ENCODE peak calls at places on chromosome 5, in seven cellular contexts. One of them, this sample, is unnamed.

GRCh38 chr5:125525356-125525755 is 778.9 kb upstream of the ZNF608 start:
- DNase-seq in CD8-positive, alpha-beta memory T cell: no peak
- DNase-seq in GM23338: no peak
- DNase-seq in dorsolateral prefrontal cortex: no peak
- DNase-seq in RWPE1: no peak
- DNase-seq in IMR-90: no peak
- DNase-seq in CD8-positive, alpha-beta T cell: no peak
- DNase-seq in this sample: no peak

GRCh38 chr5:93235751-93236150 is 345.3 kb downstream of the NR2F1-AS1 start:
- DNase-seq in CD8-positive, alpha-beta T cell: no peak
- DNase-seq in dorsolateral prefrontal cortex: no peak
- DNase-seq in RWPE1: no peak
- DNase-seq in CD8-positive, alpha-beta memory T cell: no peak
- DNase-seq in IMR-90: no peak
- DNase-seq in GM23338: no peak
- DNase-seq in this sample: no peak

GRCh38 chr5:38299585-38299984 is 41.2 kb downstream of the EGFLAM start:
- DNase-seq in IMR-90: no peak
- DNase-seq in CD8-positive, alpha-beta memory T cell: no peak
- DNase-seq in GM23338: no peak
- DNase-seq in dorsolateral prefrontal cortex: no peak
- DNase-seq in RWPE1: no peak
- DNase-seq in CD8-positive, alpha-beta T cell: no peak
- DNase-seq in this sample: no peak

GRCh38 chr5:107516452-107517184 is 154.1 kb downstream of the EFNA5 start:
- DNase-seq in GM23338: no peak
- DNase-seq in dorsolateral prefrontal cortex: no peak
- DNase-seq in IMR-90: peak; percentile 17
- DNase-seq in CD8-positive, alpha-beta memory T cell: no peak
- DNase-seq in CD8-positive, alpha-beta T cell: no peak
- DNase-seq in RWPE1: no peak
- DNase-seq in this sample: no peak

GRCh38 chr5:123670981-123671557 is 159.1 kb downstream of the CSNK1G3 start:
- DNase-seq in RWPE1: peak; percentile 32
- DNase-seq in CD8-positive, alpha-beta memory T cell: peak; percentile 6
- DNase-seq in GM23338: peak; percentile 73
- DNase-seq in CD8-positive, alpha-beta T cell: peak; percentile 35
- DNase-seq in IMR-90: peak; percentile 30
- DNase-seq in dorsolateral prefrontal cortex: peak; percentile 67
- DNase-seq in this sample: peak; percentile 5

GRCh38 chr5:158992104-158992740 is 107.5 kb downstream of the EBF1 start:
- DNase-seq in IMR-90: no peak
- DNase-seq in GM23338: no peak
- DNase-seq in CD8-positive, alpha-beta T cell: no peak
- DNase-seq in RWPE1: no peak
- DNase-seq in dorsolateral prefrontal cortex: no peak
- DNase-seq in CD8-positive, alpha-beta memory T cell: no peak
- DNase-seq in this sample: no peak

GRCh38 chr5:83470920-83471404 is 582 bp upstream of the VCAN start:
- DNase-seq in dorsolateral prefrontal cortex: no peak
- DNase-seq in CD8-positive, alpha-beta T cell: no peak
- DNase-seq in RWPE1: no peak
- DNase-seq in GM23338: peak; percentile 56
- DNase-seq in IMR-90: no peak
- DNase-seq in CD8-positive, alpha-beta memory T cell: no peak
- DNase-seq in this sample: no peak

GRCh38 chr5:176446884-176447537 is 1.2 kb upstream of the FAF2 start:
- DNase-seq in IMR-90: no peak
- DNase-seq in CD8-positive, alpha-beta memory T cell: no peak
- DNase-seq in CD8-positive, alpha-beta T cell: peak; percentile 15
- DNase-seq in dorsolateral prefrontal cortex: no peak
- DNase-seq in GM23338: peak; percentile 36
- DNase-seq in RWPE1: no peak
- DNase-seq in this sample: no peak

GRCh38 chr5:138138949-138139775 is at the start of gene NME5:
- DNase-seq in CD8-positive, alpha-beta memory T cell: no peak
- DNase-seq in dorsolateral prefrontal cortex: peak; percentile 78
- DNase-seq in RWPE1: no peak
- DNase-seq in GM23338: peak; percentile 90
- DNase-seq in CD8-positive, alpha-beta T cell: no peak
- DNase-seq in IMR-90: peak; percentile 40
- DNase-seq in this sample: peak; percentile 28

GRCh38 chr5:154197801-154198461 is 7.4 kb downstream of the GALNT10 start:
- DNase-seq in CD8-positive, alpha-beta T cell: peak; percentile 71
- DNase-seq in GM23338: no peak
- DNase-seq in IMR-90: peak; percentile 35
- DNase-seq in CD8-positive, alpha-beta memory T cell: peak; percentile 26
- DNase-seq in RWPE1: peak; percentile 50
- DNase-seq in dorsolateral prefrontal cortex: no peak
- DNase-seq in this sample: no peak

GRCh38 chr5:95631991-95632675 is 12.2 kb downstream of the GPR150 start:
- DNase-seq in CD8-positive, alpha-beta memory T cell: peak; percentile 43
- DNase-seq in RWPE1: no peak
- DNase-seq in GM23338: no peak
- DNase-seq in IMR-90: peak; percentile 70
- DNase-seq in dorsolateral prefrontal cortex: no peak
- DNase-seq in CD8-positive, alpha-beta T cell: peak; percentile 64
- DNase-seq in this sample: no peak

GRCh38 chr5:178237431-178238312 is 5.1 kb upstream of the PHYKPL start:
- DNase-seq in GM23338: no peak
- DNase-seq in CD8-positive, alpha-beta memory T cell: no peak
- DNase-seq in dorsolateral prefrontal cortex: no peak
- DNase-seq in IMR-90: peak; percentile 15
- DNase-seq in RWPE1: peak; percentile 46
- DNase-seq in CD8-positive, alpha-beta T cell: no peak
- DNase-seq in this sample: no peak

GRCh38 chr5:178238313-178238635 is 5.7 kb upstream of the PHYKPL start:
- DNase-seq in dorsolateral prefrontal cortex: no peak
- DNase-seq in RWPE1: no peak
- DNase-seq in CD8-positive, alpha-beta T cell: no peak
- DNase-seq in CD8-positive, alpha-beta memory T cell: no peak
- DNase-seq in GM23338: no peak
- DNase-seq in IMR-90: no peak
- DNase-seq in this sample: no peak

GRCh38 chr5:178240772-178241171 is 8.2 kb upstream of the PHYKPL start:
- DNase-seq in GM23338: no peak
- DNase-seq in dorsolateral prefrontal cortex: no peak
- DNase-seq in IMR-90: no peak
- DNase-seq in CD8-positive, alpha-beta T cell: no peak
- DNase-seq in RWPE1: no peak
- DNase-seq in CD8-positive, alpha-beta memory T cell: no peak
- DNase-seq in this sample: no peak

GRCh38 chr5:178240341-178240741 is 7.7 kb upstream of the PHYKPL start:
- DNase-seq in CD8-positive, alpha-beta T cell: no peak
- DNase-seq in IMR-90: no peak
- DNase-seq in GM23338: no peak
- DNase-seq in CD8-positive, alpha-beta memory T cell: no peak
- DNase-seq in dorsolateral prefrontal cortex: no peak
- DNase-seq in RWPE1: no peak
- DNase-seq in this sample: no peak

GRCh38 chr5:178238711-178239592 is 6.3 kb upstream of the PHYKPL start:
- DNase-seq in RWPE1: no peak
- DNase-seq in CD8-positive, alpha-beta T cell: peak; percentile 28
- DNase-seq in IMR-90: no peak
- DNase-seq in GM23338: peak; percentile 35
- DNase-seq in CD8-positive, alpha-beta memory T cell: peak; percentile 22
- DNase-seq in dorsolateral prefrontal cortex: no peak
- DNase-seq in this sample: no peak
- H3K27ac ChIP-seq in RWPE1: no peak overlapping the region
- H3K27ac ChIP-seq in CD8-positive, alpha-beta T cell: peak overlapping the region; percentile 64
- H3K27ac ChIP-seq in IMR-90: no peak overlapping the region
- H3K27ac ChIP-seq in GM23338: no peak overlapping the region
- H3K27ac ChIP-seq in CD8-positive, alpha-beta memory T cell: peak overlapping the region; percentile 68
- H3K27ac ChIP-seq in dorsolateral prefrontal cortex: peak overlapping the region; percentile 18
- H3K27ac ChIP-seq in this sample: peak overlapping the region; percentile 43

DNA sequence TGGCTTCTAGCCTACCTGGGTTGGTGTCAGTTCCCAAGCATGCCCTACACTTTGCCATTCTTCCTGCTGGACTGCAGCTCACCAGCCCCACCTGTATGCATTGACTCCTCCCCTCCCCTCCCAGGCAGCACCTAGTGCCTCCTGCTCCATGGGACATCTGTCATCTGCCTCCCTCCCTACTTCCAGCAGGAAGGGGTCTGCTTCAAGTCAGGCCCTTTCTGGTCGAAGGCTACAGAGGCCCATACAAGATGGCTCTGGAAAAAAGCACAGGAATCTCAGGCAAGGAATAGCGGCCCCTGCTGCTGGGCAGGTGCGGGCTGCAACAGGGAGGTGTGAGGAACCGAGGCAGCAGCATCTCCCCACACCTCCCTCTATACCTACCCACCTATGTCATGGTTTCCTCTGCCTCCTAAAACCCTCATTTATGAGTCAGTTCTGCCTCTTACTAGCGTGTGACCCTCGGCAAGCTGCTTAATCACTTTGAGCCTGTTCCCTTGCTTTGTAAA is 19.7 kb downstream of the WWC1 start:
- DNase-seq in IMR-90: no peak
- DNase-seq in CD8-positive, alpha-beta T cell: no peak
- DNase-seq in dorsolateral prefrontal cortex: no peak
- DNase-seq in GM23338: peak; percentile 55
- DNase-seq in RWPE1: no peak
- DNase-seq in CD8-positive, alpha-beta memory T cell: no peak
- DNase-seq in this sample: no peak
- H3K27ac ChIP-seq in IMR-90: no peak overlapping the region
- H3K27ac ChIP-seq in CD8-positive, alpha-beta T cell: no peak overlapping the region
- H3K27ac ChIP-seq in dorsolateral prefrontal cortex: no peak overlapping the region
- H3K27ac ChIP-seq in GM23338: no peak overlapping the region
- H3K27ac ChIP-seq in RWPE1: no peak overlapping the region
- H3K27ac ChIP-seq in CD8-positive, alpha-beta memory T cell: no peak overlapping the region
- H3K27ac ChIP-seq in this sample: no peak overlapping the region

GRCh38 chr5:33341316-33341715 is 99.4 kb upstream of the TARS1 start:
- DNase-seq in CD8-positive, alpha-beta T cell: no peak
- DNase-seq in dorsolateral prefrontal cortex: no peak
- DNase-seq in IMR-90: no peak
- DNase-seq in GM23338: no peak
- DNase-seq in RWPE1: no peak
- DNase-seq in CD8-positive, alpha-beta memory T cell: no peak
- DNase-seq in this sample: no peak
- H3K27ac ChIP-seq in CD8-positive, alpha-beta T cell: no peak overlapping the region
- H3K27ac ChIP-seq in dorsolateral prefrontal cortex: no peak overlapping the region
- H3K27ac ChIP-seq in IMR-90: no peak overlapping the region
- H3K27ac ChIP-seq in GM23338: no peak overlapping the region
- H3K27ac ChIP-seq in RWPE1: no peak overlapping the region
- H3K27ac ChIP-seq in CD8-positive, alpha-beta memory T cell: no peak overlapping the region
- H3K27ac ChIP-seq in this sample: no peak overlapping the region

GRCh38 chr5:31763399-31763798 is 124.5 kb downstream of the PDZD2 start:
- DNase-seq in GM23338: no peak
- DNase-seq in IMR-90: no peak
- DNase-seq in CD8-positive, alpha-beta T cell: no peak
- DNase-seq in CD8-positive, alpha-beta memory T cell: no peak
- DNase-seq in dorsolateral prefrontal cortex: no peak
- DNase-seq in RWPE1: no peak
- DNase-seq in this sample: no peak

GRCh38 chr5:31758803-31759425 is 120.0 kb downstream of the PDZD2 start:
- DNase-seq in dorsolateral prefrontal cortex: peak; percentile 44
- DNase-seq in RWPE1: no peak
- DNase-seq in CD8-positive, alpha-beta T cell: no peak
- DNase-seq in IMR-90: no peak
- DNase-seq in GM23338: no peak
- DNase-seq in CD8-positive, alpha-beta memory T cell: no peak
- DNase-seq in this sample: no peak

GRCh38 chr5:31757813-31758212 is 118.9 kb downstream of the PDZD2 start:
- DNase-seq in CD8-positive, alpha-beta memory T cell: no peak
- DNase-seq in IMR-90: no peak
- DNase-seq in GM23338: no peak
- DNase-seq in CD8-positive, alpha-beta T cell: no peak
- DNase-seq in RWPE1: no peak
- DNase-seq in dorsolateral prefrontal cortex: no peak
- DNase-seq in this sample: no peak

GRCh38 chr5:31759925-31760324 is 121.0 kb downstream of the PDZD2 start:
- DNase-seq in CD8-positive, alpha-beta memory T cell: no peak
- DNase-seq in GM23338: no peak
- DNase-seq in dorsolateral prefrontal cortex: no peak
- DNase-seq in IMR-90: no peak
- DNase-seq in RWPE1: no peak
- DNase-seq in CD8-positive, alpha-beta T cell: no peak
- DNase-seq in this sample: no peak

GRCh38 chr5:31761877-31762276 is 122.9 kb downstream of the PDZD2 start:
- DNase-seq in CD8-positive, alpha-beta T cell: no peak
- DNase-seq in CD8-positive, alpha-beta memory T cell: no peak
- DNase-seq in RWPE1: no peak
- DNase-seq in dorsolateral prefrontal cortex: no peak
- DNase-seq in IMR-90: no peak
- DNase-seq in GM23338: no peak
- DNase-seq in this sample: no peak
- H3K27ac ChIP-seq in CD8-positive, alpha-beta T cell: no peak overlapping the region
- H3K27ac ChIP-seq in CD8-positive, alpha-beta memory T cell: no peak overlapping the region
- H3K27ac ChIP-seq in RWPE1: no peak overlapping the region
- H3K27ac ChIP-seq in dorsolateral prefrontal cortex: no peak overlapping the region
- H3K27ac ChIP-seq in IMR-90: no peak overlapping the region
- H3K27ac ChIP-seq in GM23338: no peak overlapping the region
- H3K27ac ChIP-seq in this sample: no peak overlapping the region

GRCh38 chr5:151004499-151004898 is 15.9 kb upstream of the GPX3 start:
- DNase-seq in IMR-90: no peak
- DNase-seq in CD8-positive, alpha-beta memory T cell: no peak
- DNase-seq in dorsolateral prefrontal cortex: no peak
- DNase-seq in CD8-positive, alpha-beta T cell: no peak
- DNase-seq in RWPE1: no peak
- DNase-seq in GM23338: no peak
- DNase-seq in this sample: no peak
- H3K27ac ChIP-seq in IMR-90: no peak overlapping the region
- H3K27ac ChIP-seq in CD8-positive, alpha-beta memory T cell: no peak overlapping the region
- H3K27ac ChIP-seq in dorsolateral prefrontal cortex: no peak overlapping the region
- H3K27ac ChIP-seq in CD8-positive, alpha-beta T cell: no peak overlapping the region
- H3K27ac ChIP-seq in RWPE1: no peak overlapping the region
- H3K27ac ChIP-seq in GM23338: no peak overlapping the region
- H3K27ac ChIP-seq in this sample: no peak overlapping the region

GRCh38 chr5:66009277-66009676 is 82.9 kb downstream of the ERBIN start:
- DNase-seq in GM23338: no peak
- DNase-seq in CD8-positive, alpha-beta T cell: no peak
- DNase-seq in dorsolateral prefrontal cortex: no peak
- DNase-seq in RWPE1: no peak
- DNase-seq in CD8-positive, alpha-beta memory T cell: no peak
- DNase-seq in IMR-90: no peak
- DNase-seq in this sample: no peak
- H3K27ac ChIP-seq in GM23338: no peak overlapping the region
- H3K27ac ChIP-seq in CD8-positive, alpha-beta T cell: no peak overlapping the region
- H3K27ac ChIP-seq in dorsolateral prefrontal cortex: no peak overlapping the region
- H3K27ac ChIP-seq in RWPE1: no peak overlapping the region
- H3K27ac ChIP-seq in CD8-positive, alpha-beta memory T cell: no peak overlapping the region
- H3K27ac ChIP-seq in IMR-90: no peak overlapping the region
- H3K27ac ChIP-seq in this sample: no peak overlapping the region

DNA sequence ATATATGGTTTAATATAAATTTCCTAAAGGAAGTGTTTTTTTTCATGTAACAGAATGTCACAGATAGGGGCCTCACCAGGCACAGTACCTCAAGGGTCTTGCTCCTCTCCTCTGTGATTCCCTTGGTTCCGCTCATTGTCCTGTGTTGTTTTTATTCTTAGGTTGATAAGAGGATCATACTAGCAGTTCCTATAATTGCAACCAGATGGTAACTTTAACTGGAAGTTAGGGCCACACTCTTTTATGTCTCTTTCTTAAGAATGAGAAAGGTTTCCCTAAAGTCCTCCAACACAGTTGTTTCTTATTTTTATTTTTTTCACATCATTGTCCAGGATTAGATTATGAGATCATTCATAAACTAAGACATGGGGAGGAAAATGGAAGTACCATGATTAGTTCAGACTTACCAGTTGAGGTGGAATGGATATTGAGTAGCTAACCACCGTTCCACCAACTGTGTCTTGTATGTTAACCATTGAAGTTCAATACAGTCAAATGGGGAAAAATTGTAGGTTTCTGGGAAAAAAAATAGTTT is 41.1 kb downstream of the FAM174A start:
- DNase-seq in IMR-90: peak; percentile 2
- DNase-seq in CD8-positive, alpha-beta T cell: no peak
- DNase-seq in RWPE1: no peak
- DNase-seq in CD8-positive, alpha-beta memory T cell: no peak
- DNase-seq in GM23338: no peak
- DNase-seq in dorsolateral prefrontal cortex: no peak
- DNase-seq in this sample: no peak
- H3K27ac ChIP-seq in IMR-90: no peak overlapping the region
- H3K27ac ChIP-seq in CD8-positive, alpha-beta T cell: no peak overlapping the region
- H3K27ac ChIP-seq in RWPE1: no peak overlapping the region
- H3K27ac ChIP-seq in CD8-positive, alpha-beta memory T cell: no peak overlapping the region
- H3K27ac ChIP-seq in GM23338: no peak overlapping the region
- H3K27ac ChIP-seq in dorsolateral prefrontal cortex: no peak overlapping the region
- H3K27ac ChIP-seq in this sample: no peak overlapping the region